ENCODE peak calls at places on chromosomes 5 and 9, in eight cellular contexts. One of them, this sample, is unnamed.

GRCh38 chr5:6527749-6528455 is 79.2 kb downstream of the UBE2QL1 start:
- DNase-seq in OCI-LY7: no peak
- DNase-seq in fibroblast of pulmonary artery: no peak
- DNase-seq in astrocyte of the spinal cord: no peak
- DNase-seq in CD4-positive, CD25-positive, alpha-beta regulatory T cell: no peak
- DNase-seq in AG10803: no peak
- DNase-seq in cardiac muscle cell: no peak
- DNase-seq in breast epithelium: no peak
- DNase-seq in this sample: no peak

GRCh38 chr5:173880306-173880985 is 7.7 kb upstream of the CPEB4 start:
- DNase-seq in OCI-LY7: no peak
- DNase-seq in fibroblast of pulmonary artery: peak; percentile 73
- DNase-seq in astrocyte of the spinal cord: peak; percentile 51
- DNase-seq in CD4-positive, CD25-positive, alpha-beta regulatory T cell: no peak
- DNase-seq in AG10803: peak; percentile 91
- DNase-seq in cardiac muscle cell: peak; percentile 66
- DNase-seq in breast epithelium: no peak
- DNase-seq in this sample: no peak

GRCh38 chr5:59729357-59729756 is 164.2 kb downstream of the PDE4D start:
- DNase-seq in OCI-LY7: no peak
- DNase-seq in fibroblast of pulmonary artery: no peak
- DNase-seq in astrocyte of the spinal cord: no peak
- DNase-seq in CD4-positive, CD25-positive, alpha-beta regulatory T cell: no peak
- DNase-seq in AG10803: no peak
- DNase-seq in cardiac muscle cell: no peak
- DNase-seq in breast epithelium: no peak
- DNase-seq in this sample: no peak

GRCh38 chr9:6910032-6910431 is 152.3 kb downstream of the KDM4C start:
- DNase-seq in OCI-LY7: peak; percentile 8
- DNase-seq in fibroblast of pulmonary artery: peak; percentile 48
- DNase-seq in astrocyte of the spinal cord: peak; percentile 34
- DNase-seq in CD4-positive, CD25-positive, alpha-beta regulatory T cell: no peak
- DNase-seq in AG10803: peak; percentile 25
- DNase-seq in cardiac muscle cell: peak; percentile 48
- DNase-seq in breast epithelium: no peak
- DNase-seq in this sample: no peak

GRCh38 chr5:10729320-10730133 is 31.5 kb downstream of the DAP start:
- DNase-seq in OCI-LY7: peak; percentile 41
- DNase-seq in fibroblast of pulmonary artery: no peak
- DNase-seq in astrocyte of the spinal cord: no peak
- DNase-seq in CD4-positive, CD25-positive, alpha-beta regulatory T cell: no peak
- DNase-seq in AG10803: no peak
- DNase-seq in cardiac muscle cell: no peak
- DNase-seq in breast epithelium: no peak
- DNase-seq in this sample: peak; percentile 39

GRCh38 chr9:17291766-17292165 is 156.9 kb downstream of the CNTLN start:
- DNase-seq in OCI-LY7: no peak
- DNase-seq in fibroblast of pulmonary artery: peak; percentile 19
- DNase-seq in astrocyte of the spinal cord: peak; percentile 75
- DNase-seq in CD4-positive, CD25-positive, alpha-beta regulatory T cell: no peak
- DNase-seq in AG10803: peak; percentile 14
- DNase-seq in cardiac muscle cell: peak; percentile 3
- DNase-seq in breast epithelium: no peak
- DNase-seq in this sample: no peak

GRCh38 chr9:136100700-136101614 is 5.9 kb upstream of the NACC2 start:
- DNase-seq in OCI-LY7: peak; percentile 48
- DNase-seq in fibroblast of pulmonary artery: no peak
- DNase-seq in astrocyte of the spinal cord: no peak
- DNase-seq in CD4-positive, CD25-positive, alpha-beta regulatory T cell: no peak
- DNase-seq in AG10803: no peak
- DNase-seq in cardiac muscle cell: no peak
- DNase-seq in breast epithelium: no peak
- DNase-seq in this sample: peak; percentile 84

GRCh38 chr9:4781408-4781807 is 11.3 kb upstream of the RCL1 start:
- DNase-seq in OCI-LY7: no peak
- DNase-seq in fibroblast of pulmonary artery: no peak
- DNase-seq in astrocyte of the spinal cord: no peak
- DNase-seq in CD4-positive, CD25-positive, alpha-beta regulatory T cell: no peak
- DNase-seq in AG10803: peak; percentile 12
- DNase-seq in cardiac muscle cell: no peak
- DNase-seq in breast epithelium: no peak
- DNase-seq in this sample: no peak

GRCh38 chr5:150138551-150139265 is 16.9 kb downstream of the PDGFRB start:
- DNase-seq in OCI-LY7: no peak
- DNase-seq in fibroblast of pulmonary artery: peak; percentile 86
- DNase-seq in astrocyte of the spinal cord: peak; percentile 97
- DNase-seq in CD4-positive, CD25-positive, alpha-beta regulatory T cell: no peak
- DNase-seq in AG10803: peak; percentile 83
- DNase-seq in cardiac muscle cell: peak; percentile 89
- DNase-seq in breast epithelium: peak; percentile 57
- DNase-seq in this sample: peak; percentile 52

GRCh38 chr9:91210318-91210717 is 151.4 kb downstream of the AUH start:
- DNase-seq in OCI-LY7: no peak
- DNase-seq in fibroblast of pulmonary artery: no peak
- DNase-seq in astrocyte of the spinal cord: no peak
- DNase-seq in CD4-positive, CD25-positive, alpha-beta regulatory T cell: no peak
- DNase-seq in AG10803: no peak
- DNase-seq in cardiac muscle cell: no peak
- DNase-seq in breast epithelium: no peak
- DNase-seq in this sample: no peak

GRCh38 chr9:84375954-84376353 is 35.4 kb upstream of the SLC28A3 start:
- DNase-seq in OCI-LY7: no peak
- DNase-seq in fibroblast of pulmonary artery: no peak
- DNase-seq in astrocyte of the spinal cord: no peak
- DNase-seq in CD4-positive, CD25-positive, alpha-beta regulatory T cell: no peak
- DNase-seq in AG10803: no peak
- DNase-seq in cardiac muscle cell: no peak
- DNase-seq in breast epithelium: no peak
- DNase-seq in this sample: no peak

DNA sequence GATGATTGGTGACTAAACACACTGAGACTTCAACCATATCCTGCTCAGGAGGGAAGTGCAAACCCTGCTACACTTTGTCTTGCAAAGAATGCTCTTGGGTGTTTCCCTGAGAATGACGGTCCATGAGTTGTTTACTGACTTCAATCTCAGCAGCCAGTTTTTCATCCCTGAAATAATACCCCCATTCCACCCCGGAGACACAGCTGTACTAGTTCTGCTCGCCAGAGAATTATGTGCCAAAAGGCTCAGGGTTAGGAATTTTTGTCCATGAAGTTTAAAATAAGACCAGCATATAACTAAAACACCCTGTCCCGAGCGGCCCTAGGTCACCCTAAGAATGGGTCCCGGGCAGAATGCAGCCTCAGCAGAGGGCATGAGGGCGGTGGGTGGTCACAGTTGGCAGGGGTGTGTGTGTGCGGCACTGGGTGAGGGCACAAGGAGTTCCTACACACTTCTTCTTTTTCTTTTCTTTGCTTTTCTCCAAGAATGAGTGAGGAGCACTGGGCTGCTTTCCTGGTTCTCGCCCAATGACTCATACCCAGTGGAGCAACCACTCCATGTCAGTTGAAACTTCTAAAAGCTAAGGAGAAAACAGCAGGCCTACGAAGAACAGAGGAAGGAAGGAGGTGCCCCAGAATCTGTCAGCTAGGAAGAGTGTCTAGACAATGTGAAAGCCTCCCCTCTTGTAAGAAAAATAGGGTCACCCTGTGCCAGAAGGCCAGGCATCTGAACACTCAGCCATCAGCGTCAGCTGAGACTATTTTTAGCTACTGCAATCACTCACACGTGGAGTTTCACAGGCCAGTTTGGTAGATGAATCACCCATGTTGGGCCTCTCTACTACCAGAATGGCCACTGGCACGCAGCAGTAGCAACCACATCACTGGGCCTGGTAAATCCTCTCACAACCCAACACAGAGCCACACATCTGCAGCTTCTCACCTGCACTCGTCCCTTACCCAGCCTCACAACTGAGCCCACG is 105.9 kb downstream of the DPYSL3 start:
- DNase-seq in OCI-LY7: no peak
- DNase-seq in fibroblast of pulmonary artery: peak; percentile 99
- DNase-seq in astrocyte of the spinal cord: peak; percentile 99
- DNase-seq in CD4-positive, CD25-positive, alpha-beta regulatory T cell: no peak
- DNase-seq in AG10803: peak; percentile 98
- DNase-seq in cardiac muscle cell: peak; percentile 98
- DNase-seq in breast epithelium: no peak
- DNase-seq in this sample: peak; percentile 64
- H3K4me3 ChIP-seq in OCI-LY7: no peak overlapping the region
- H3K4me3 ChIP-seq in fibroblast of pulmonary artery: peak overlapping the region; percentile 17
- H3K4me3 ChIP-seq in astrocyte of the spinal cord: no peak overlapping the region
- H3K4me3 ChIP-seq in CD4-positive, CD25-positive, alpha-beta regulatory T cell: no peak overlapping the region
- H3K4me3 ChIP-seq in AG10803: peak overlapping the region; percentile 44
- H3K4me3 ChIP-seq in cardiac muscle cell: no peak overlapping the region
- H3K4me3 ChIP-seq in breast epithelium: no peak overlapping the region
- H3K4me3 ChIP-seq in this sample: no peak overlapping the region

GRCh38 chr5:35246928-35247644 is 16.8 kb upstream of the PRLR start:
- DNase-seq in OCI-LY7: no peak
- DNase-seq in fibroblast of pulmonary artery: peak; percentile 35
- DNase-seq in astrocyte of the spinal cord: peak; percentile 47
- DNase-seq in CD4-positive, CD25-positive, alpha-beta regulatory T cell: no peak
- DNase-seq in AG10803: peak; percentile 4
- DNase-seq in cardiac muscle cell: peak; percentile 67
- DNase-seq in breast epithelium: no peak
- DNase-seq in this sample: peak; percentile 2

GRCh38 chr5:35252963-35253362 is 22.7 kb upstream of the PRLR start:
- DNase-seq in OCI-LY7: no peak
- DNase-seq in fibroblast of pulmonary artery: no peak
- DNase-seq in astrocyte of the spinal cord: no peak
- DNase-seq in CD4-positive, CD25-positive, alpha-beta regulatory T cell: no peak
- DNase-seq in AG10803: no peak
- DNase-seq in cardiac muscle cell: no peak
- DNase-seq in breast epithelium: no peak
- DNase-seq in this sample: no peak

GRCh38 chr5:35246411-35246810 is 16.1 kb upstream of the PRLR start:
- DNase-seq in OCI-LY7: no peak
- DNase-seq in fibroblast of pulmonary artery: no peak
- DNase-seq in astrocyte of the spinal cord: no peak
- DNase-seq in CD4-positive, CD25-positive, alpha-beta regulatory T cell: no peak
- DNase-seq in AG10803: no peak
- DNase-seq in cardiac muscle cell: no peak
- DNase-seq in breast epithelium: no peak
- DNase-seq in this sample: no peak

GRCh38 chr5:35247645-35248034 is 17.4 kb upstream of the PRLR start:
- DNase-seq in OCI-LY7: no peak
- DNase-seq in fibroblast of pulmonary artery: peak; percentile 28
- DNase-seq in astrocyte of the spinal cord: peak; percentile 50
- DNase-seq in CD4-positive, CD25-positive, alpha-beta regulatory T cell: no peak
- DNase-seq in AG10803: no peak
- DNase-seq in cardiac muscle cell: peak; percentile 48
- DNase-seq in breast epithelium: no peak
- DNase-seq in this sample: no peak

GRCh38 chr5:35248843-35249780 is 18.8 kb upstream of the PRLR start:
- DNase-seq in OCI-LY7: no peak
- DNase-seq in fibroblast of pulmonary artery: no peak
- DNase-seq in astrocyte of the spinal cord: peak; percentile 44
- DNase-seq in CD4-positive, CD25-positive, alpha-beta regulatory T cell: no peak
- DNase-seq in AG10803: no peak
- DNase-seq in cardiac muscle cell: peak; percentile 12
- DNase-seq in breast epithelium: no peak
- DNase-seq in this sample: no peak
- H3K4me3 ChIP-seq in OCI-LY7: no peak overlapping the region
- H3K4me3 ChIP-seq in fibroblast of pulmonary artery: peak overlapping the region; percentile 15
- H3K4me3 ChIP-seq in astrocyte of the spinal cord: no peak overlapping the region
- H3K4me3 ChIP-seq in CD4-positive, CD25-positive, alpha-beta regulatory T cell: peak overlapping the region; percentile 16
- H3K4me3 ChIP-seq in AG10803: no peak overlapping the region
- H3K4me3 ChIP-seq in cardiac muscle cell: no peak overlapping the region
- H3K4me3 ChIP-seq in breast epithelium: peak overlapping the region; percentile 5
- H3K4me3 ChIP-seq in this sample: no peak overlapping the region

DNA sequence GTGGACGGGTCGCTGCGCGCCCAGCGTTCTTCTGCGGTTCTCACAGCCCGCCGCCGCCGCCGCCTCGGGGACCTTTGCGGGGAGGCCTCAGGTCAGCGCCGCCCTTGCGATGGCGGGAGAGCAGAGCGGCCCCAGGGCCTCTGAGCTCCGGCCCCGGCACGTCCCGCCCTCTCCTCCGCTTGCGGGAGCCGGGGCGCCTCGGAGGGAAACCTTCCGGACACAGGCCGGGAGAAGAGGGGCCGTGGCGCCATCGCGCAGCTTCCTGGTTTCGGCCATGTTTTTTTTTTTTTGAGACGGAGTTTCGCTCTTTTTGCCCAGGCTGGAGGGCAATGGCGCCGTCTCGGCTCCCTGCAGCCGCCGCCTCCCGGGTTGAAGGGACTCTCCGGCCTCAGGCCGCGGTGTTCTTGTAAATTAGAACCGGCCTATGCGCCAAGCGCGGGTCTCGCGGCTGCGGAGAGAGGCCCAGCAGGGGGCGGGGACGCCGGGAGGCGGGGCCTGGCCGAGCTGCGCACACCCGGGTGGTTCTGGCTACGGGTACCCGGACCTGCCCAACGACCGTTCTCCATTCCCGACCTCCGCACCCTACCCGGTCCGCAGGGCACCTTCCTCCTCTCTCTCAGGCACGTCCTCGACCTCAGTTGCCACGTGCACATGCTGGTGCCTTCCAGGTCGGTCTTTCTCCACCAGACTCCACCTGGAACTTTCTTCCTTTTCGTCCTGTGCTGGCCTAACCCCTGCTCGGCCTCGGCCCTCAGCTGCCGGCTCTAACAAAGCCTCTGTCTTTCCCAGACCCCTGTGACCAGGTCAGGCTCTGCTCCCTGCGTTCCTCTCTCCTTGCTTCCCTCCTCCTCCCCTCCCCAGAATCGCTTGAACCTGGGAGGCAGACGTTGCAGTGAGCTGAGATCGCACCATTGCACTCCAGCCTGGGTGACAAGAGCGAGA is 28.8 kb upstream of the MGAT1 start:
- DNase-seq in OCI-LY7: peak; percentile 82
- DNase-seq in fibroblast of pulmonary artery: peak; percentile 68
- DNase-seq in astrocyte of the spinal cord: peak; percentile 70
- DNase-seq in CD4-positive, CD25-positive, alpha-beta regulatory T cell: peak; percentile 73
- DNase-seq in AG10803: peak; percentile 61
- DNase-seq in cardiac muscle cell: peak; percentile 78
- DNase-seq in breast epithelium: peak; percentile 86
- DNase-seq in this sample: peak; percentile 93
- H3K4me3 ChIP-seq in OCI-LY7: peak overlapping the region; percentile 74
- H3K4me3 ChIP-seq in fibroblast of pulmonary artery: peak overlapping the region; percentile 84
- H3K4me3 ChIP-seq in astrocyte of the spinal cord: peak overlapping the region; percentile 68
- H3K4me3 ChIP-seq in CD4-positive, CD25-positive, alpha-beta regulatory T cell: peak overlapping the region; percentile 89
- H3K4me3 ChIP-seq in AG10803: peak overlapping the region; percentile 96
- H3K4me3 ChIP-seq in cardiac muscle cell: peak overlapping the region; percentile 61
- H3K4me3 ChIP-seq in breast epithelium: peak overlapping the region; percentile 91
- H3K4me3 ChIP-seq in this sample: peak overlapping the region; percentile 60

DNA sequence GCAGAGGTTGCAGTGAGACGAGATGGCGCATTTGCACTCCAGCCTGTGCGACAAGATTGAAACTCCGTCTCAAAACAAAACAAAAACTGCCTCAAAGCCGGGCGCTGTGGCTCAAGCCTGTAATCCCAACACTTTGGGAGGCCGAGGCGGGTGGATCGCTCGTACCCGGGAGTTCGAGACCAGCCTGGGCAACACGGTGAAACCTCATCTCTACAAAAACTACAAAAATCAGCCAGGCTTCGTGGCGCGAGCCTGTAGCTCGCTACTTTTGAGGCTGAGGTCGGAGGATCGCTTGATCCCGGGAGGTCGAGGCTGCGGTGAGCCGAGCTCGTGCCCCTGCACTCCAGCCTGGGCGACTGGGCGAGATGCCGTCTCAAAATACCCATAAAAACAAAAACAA is 988 bp downstream of the GFM2 start:
- DNase-seq in OCI-LY7: no peak
- DNase-seq in fibroblast of pulmonary artery: no peak
- DNase-seq in astrocyte of the spinal cord: no peak
- DNase-seq in CD4-positive, CD25-positive, alpha-beta regulatory T cell: no peak
- DNase-seq in AG10803: no peak
- DNase-seq in cardiac muscle cell: no peak
- DNase-seq in breast epithelium: no peak
- DNase-seq in this sample: no peak
- H3K4me3 ChIP-seq in OCI-LY7: peak overlapping the region; percentile 96
- H3K4me3 ChIP-seq in fibroblast of pulmonary artery: peak overlapping the region; percentile 99
- H3K4me3 ChIP-seq in astrocyte of the spinal cord: peak overlapping the region; percentile 98
- H3K4me3 ChIP-seq in CD4-positive, CD25-positive, alpha-beta regulatory T cell: peak overlapping the region; percentile 100
- H3K4me3 ChIP-seq in AG10803: peak overlapping the region; percentile 96
- H3K4me3 ChIP-seq in cardiac muscle cell: peak overlapping the region; percentile 82
- H3K4me3 ChIP-seq in breast epithelium: peak overlapping the region; percentile 82
- H3K4me3 ChIP-seq in this sample: peak overlapping the region; percentile 98

GRCh38 chr5:144598451-144599068 is 427.9 kb downstream of the KCTD16 start:
- DNase-seq in OCI-LY7: no peak
- DNase-seq in fibroblast of pulmonary artery: no peak
- DNase-seq in astrocyte of the spinal cord: no peak
- DNase-seq in CD4-positive, CD25-positive, alpha-beta regulatory T cell: no peak
- DNase-seq in AG10803: no peak
- DNase-seq in cardiac muscle cell: no peak
- DNase-seq in breast epithelium: no peak
- DNase-seq in this sample: no peak
- H3K4me3 ChIP-seq in OCI-LY7: no peak overlapping the region
- H3K4me3 ChIP-seq in fibroblast of pulmonary artery: no peak overlapping the region
- H3K4me3 ChIP-seq in astrocyte of the spinal cord: peak overlapping the region; percentile 21
- H3K4me3 ChIP-seq in CD4-positive, CD25-positive, alpha-beta regulatory T cell: no peak overlapping the region
- H3K4me3 ChIP-seq in AG10803: no peak overlapping the region
- H3K4me3 ChIP-seq in cardiac muscle cell: peak overlapping the region; percentile 11
- H3K4me3 ChIP-seq in breast epithelium: peak overlapping the region; percentile 63
- H3K4me3 ChIP-seq in this sample: no peak overlapping the region

This sample was measured in upper lobe of left lung.